ENCODE peak calls at places on chromosomes 1 and 21, in eight cellular contexts. R, Z, Y, V, C, X, U and J are unnamed samples.

GRCh38 chr1:111204211-111204883 is 3.9 kb upstream of the DENND2D start:
- DNase-seq in R (peak), Z (no peak), Y (no peak), V (no peak), C (peak), X (no peak), U (no peak), J (no peak)

GRCh38 chr21:44923481-44924084 is 2.9 kb upstream of the ITGB2 start:
- DNase-seq in R (no peak), Z (no peak), Y (no peak), V (no peak), C (no peak), X (no peak), U (no peak), J (peak)

GRCh38 chr21:37459575-37459974 is 93.0 kb downstream of the DYRK1A start:
- DNase-seq in R (no peak), Z (no peak), Y (no peak), V (no peak), C (no peak), X (no peak), U (no peak), J (no peak)

GRCh38 chr1:55612988-55613387 is 397.8 kb upstream of the USP24 start:
- DNase-seq in R (no peak), Z (no peak), Y (no peak), V (no peak), C (no peak), X (no peak), U (no peak), J (no peak)

GRCh38 chr1:56897150-56898004 is 42.8 kb downstream of the C8A start:
- DNase-seq in R (no peak), Z (no peak), Y (no peak), V (no peak), C (no peak), X (no peak), U (no peak), J (no peak)

GRCh38 chr1:164716992-164717703 is 158.2 kb downstream of the PBX1 start:
- DNase-seq in R (no peak), Z (no peak), Y (no peak), V (no peak), C (no peak), X (no peak), U (no peak), J (peak)

GRCh38 chr1:245008761-245009160 is 144.4 kb upstream of the HNRNPU start:
- DNase-seq in R (no peak), Z (no peak), Y (no peak), V (peak), C (no peak), X (no peak), U (no peak), J (no peak)

GRCh38 chr1:204726478-204726877 is 40.9 kb upstream of the LRRN2 start:
- DNase-seq in R (peak), Z (peak), Y (peak), V (no peak), C (no peak), X (peak), U (peak), J (no peak)

GRCh38 chr1:186828612-186829542 is at the start of gene PLA2G4A:
- DNase-seq in R (peak), Z (peak), Y (no peak), V (peak), C (no peak), X (peak), U (no peak), J (peak)

GRCh38 chr1:9249263-9249533 is 14.6 kb downstream of the H6PD start:
- DNase-seq in R (no peak), Z (no peak), Y (no peak), V (no peak), C (no peak), X (no peak), U (no peak), J (no peak)

GRCh38 chr1:63674865-63675815 is 81.9 kb downstream of the PGM1 start:
- DNase-seq in R (no peak), Z (no peak), Y (no peak), V (no peak), C (no peak), X (no peak), U (no peak), J (no peak)

GRCh38 chr1:165924096-165924495 is 96.7 kb downstream of the UCK2 start:
- DNase-seq in R (no peak), Z (no peak), Y (no peak), V (no peak), C (no peak), X (no peak), U (no peak), J (no peak)

GRCh38 chr1:198107041-198107440 is 49.8 kb upstream of the NEK7 start:
- DNase-seq in R (no peak), Z (no peak), Y (no peak), V (no peak), C (no peak), X (no peak), U (no peak), J (no peak)

GRCh38 chr1:183289104-183289503 is 103.0 kb downstream of the LAMC2 start:
- DNase-seq in R (no peak), Z (no peak), Y (no peak), V (no peak), C (no peak), X (no peak), U (no peak), J (no peak)

GRCh38 chr1:85815906-85816305 is 107.7 kb upstream of the ZNHIT6 start:
- DNase-seq in R (no peak), Z (no peak), Y (no peak), V (no peak), C (no peak), X (no peak), U (no peak), J (no peak)

GRCh38 chr1:193658711-193659110 is 472.3 kb upstream of the B3GALT2 start:
- DNase-seq in R (no peak), Z (no peak), Y (no peak), V (no peak), C (no peak), X (no peak), U (no peak), J (no peak)

GRCh38 chr1:109383087-109383779 is 14.5 kb downstream of the SORT1 start:
- DNase-seq in R (no peak), Z (no peak), Y (no peak), V (no peak), C (no peak), X (no peak), U (peak), J (no peak)

GRCh38 chr21:17497345-17497744 is 15.5 kb upstream of the CXADR start:
- DNase-seq in R (no peak), Z (no peak), Y (no peak), V (no peak), C (no peak), X (no peak), U (peak), J (no peak)

GRCh38 chr1:62917314-62917713 is 133.4 kb downstream of the ATG4C start:
- DNase-seq in R (no peak), Z (no peak), Y (no peak), V (no peak), C (no peak), X (no peak), U (no peak), J (no peak)

GRCh38 chr1:219088778-219089557 is 84.7 kb upstream of the LYPLAL1 start:
- DNase-seq in R (peak), Z (peak), Y (no peak), V (peak), C (peak), X (no peak), U (peak), J (peak)

GRCh38 chr1:90579212-90579802 is 137.8 kb downstream of the BARHL2 start:
- DNase-seq in R (peak), Z (peak), Y (no peak), V (peak), C (no peak), X (peak), U (peak), J (peak)

GRCh38 chr1:53619811-53620619 is 118.9 kb downstream of the GLIS1 start:
- DNase-seq in R (no peak), Z (no peak), Y (no peak), V (no peak), C (no peak), X (no peak), U (no peak), J (no peak)

GRCh38 chr1:169739980-169740379 is 6.1 kb upstream of the SELE start:
- DNase-seq in R (no peak), Z (no peak), Y (no peak), V (no peak), C (no peak), X (peak), U (no peak), J (no peak)

GRCh38 chr1:42476605-42477004 is 13.5 kb downstream of the CCDC30 start:
- DNase-seq in R (no peak), Z (no peak), Y (no peak), V (no peak), C (no peak), X (no peak), U (no peak), J (no peak)

GRCh38 chr1:232968965-232969364 is 18.6 kb downstream of the NTPCR start:
- DNase-seq in R (no peak), Z (no peak), Y (no peak), V (no peak), C (no peak), X (peak), U (no peak), J (peak)

GRCh38 chr1:101290922-101291561 is 54.2 kb downstream of the S1PR1 start:
- DNase-seq in R (no peak), Z (no peak), Y (no peak), V (no peak), C (no peak), X (no peak), U (no peak), J (no peak)

GRCh38 chr1:28812669-28813468 is 899 bp downstream of the OPRD1 start:
- DNase-seq in R (no peak), Z (no peak), Y (no peak), V (no peak), C (no peak), X (no peak), U (peak), J (no peak)

GRCh38 chr1:234602334-234603220 is 7.4 kb downstream of the IRF2BP2 start:
- DNase-seq in R (peak), Z (peak), Y (no peak), V (peak), C (no peak), X (peak), U (peak), J (peak)
- H3K4me3 ChIP-seq in R (peak), Z (peak), Y (no peak), V (peak), C (peak), X (no peak), U (peak), J (peak)

GRCh38 chr1:21927531-21928237 is 9.4 kb downstream of the HSPG2 start:
- DNase-seq in R (no peak), Z (no peak), Y (no peak), V (no peak), C (no peak), X (peak), U (peak), J (no peak)
- TF ChIP-seq MAX in R (no peak), Z (no peak), Y (no peak), V (no peak), C (no peak), X (no peak), U (no peak), J (no peak)

GRCh38 chr1:31551206-31551605 is 25.1 kb upstream of the TINAGL1 start:
- DNase-seq in R (no peak), Z (no peak), Y (no peak), V (no peak), C (no peak), X (peak), U (no peak), J (no peak)

GRCh38 chr1:31548899-31549806 is 27.2 kb upstream of the TINAGL1 start:
- DNase-seq in R (peak), Z (peak), Y (peak), V (peak), C (peak), X (peak), U (peak), J (peak)

GRCh38 chr1:31545927-31546540 is 30.3 kb upstream of the TINAGL1 start:
- DNase-seq in R (no peak), Z (no peak), Y (no peak), V (no peak), C (no peak), X (no peak), U (no peak), J (no peak)

GRCh38 chr1:31549807-31550620 is 26.3 kb upstream of the TINAGL1 start:
- DNase-seq in R (no peak), Z (no peak), Y (no peak), V (no peak), C (peak), X (peak), U (peak), J (peak)

GRCh38 chr1:31548518-31548898 is 27.8 kb upstream of the TINAGL1 start:
- DNase-seq in R (no peak), Z (no peak), Y (no peak), V (peak), C (no peak), X (no peak), U (no peak), J (no peak)
- TF ChIP-seq POLR2A in R (no peak), Z (no peak), Y (no peak), V (no peak), C (no peak), X (no peak), U (no peak), J (no peak)

GRCh38 chr1:26278303-26278702 is 1.6 kb upstream of the SH3BGRL3 start:
- DNase-seq in R (no peak), Z (no peak), Y (no peak), V (peak), C (no peak), X (no peak), U (no peak), J (no peak)

GRCh38 chr1:26277719-26278118 is 2.2 kb upstream of the SH3BGRL3 start:
- DNase-seq in R (no peak), Z (no peak), Y (no peak), V (no peak), C (no peak), X (no peak), U (no peak), J (no peak)

GRCh38 chr1:26279598-26280332 is at the start of gene SH3BGRL3:
- DNase-seq in R (peak), Z (peak), Y (peak), V (peak), C (no peak), X (peak), U (peak), J (peak)

GRCh38 chr1:26280333-26281042 is 602 bp downstream of the SH3BGRL3 start:
- DNase-seq in R (no peak), Z (peak), Y (no peak), V (peak), C (no peak), X (peak), U (no peak), J (peak)

DNA sequence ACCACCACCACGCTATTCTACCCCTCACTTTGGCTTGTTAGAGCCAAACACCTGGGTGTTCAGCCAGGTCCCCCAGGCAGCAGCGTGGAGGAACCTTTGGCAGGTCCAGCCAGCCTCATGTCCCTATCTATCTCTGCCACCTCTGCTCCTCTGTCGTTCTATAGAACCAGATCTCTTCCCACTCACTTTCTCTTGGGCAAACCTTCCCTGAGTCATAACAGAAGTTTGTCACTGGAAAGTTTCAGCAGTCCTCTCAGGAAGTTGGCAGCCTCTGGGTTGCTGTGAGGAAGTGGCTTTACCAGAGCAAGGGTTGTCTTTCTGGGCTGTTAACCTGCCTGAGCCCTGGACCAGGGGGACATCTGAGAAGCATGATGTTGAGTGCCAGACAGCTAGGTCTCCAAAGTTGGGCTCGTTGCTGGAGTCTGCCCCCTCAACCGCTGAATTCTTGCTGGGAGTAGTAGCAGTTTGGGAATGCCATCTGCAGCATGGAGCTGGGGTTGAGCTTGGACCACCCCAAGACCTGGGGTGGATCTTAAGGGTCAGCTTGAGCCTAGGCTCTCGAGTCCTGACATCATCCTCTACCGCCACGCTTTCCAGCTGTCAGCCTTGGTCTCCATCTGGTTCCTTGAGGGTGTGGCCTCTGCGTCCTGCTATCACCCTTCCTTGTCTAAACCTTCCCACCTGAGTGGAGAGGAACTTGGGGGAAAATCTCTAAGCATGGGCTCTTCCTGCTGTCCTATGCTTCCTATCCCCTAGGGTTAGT is 870 bp upstream of the SH3BGRL3 start:
- DNase-seq in R (no peak), Z (no peak), Y (no peak), V (peak), C (no peak), X (peak), U (no peak), J (peak)
- H3K4me3 ChIP-seq in R (peak), Z (peak), Y (peak), V (peak), C (peak), X (no peak), U (peak), J (peak)

GRCh38 chr1:119250299-119250698 is 109.8 kb upstream of the WARS2 start:
- DNase-seq in R (no peak), Z (no peak), Y (no peak), V (no peak), C (no peak), X (no peak), U (no peak), J (no peak)

GRCh38 chr1:119253366-119253765 is 112.9 kb upstream of the WARS2 start:
- DNase-seq in R (no peak), Z (no peak), Y (no peak), V (no peak), C (no peak), X (no peak), U (no peak), J (no peak)

GRCh38 chr1:119251751-119252150 is 111.3 kb upstream of the WARS2 start:
- DNase-seq in R (no peak), Z (no peak), Y (no peak), V (no peak), C (no peak), X (no peak), U (no peak), J (no peak)

GRCh38 chr1:119254067-119254720 is 113.7 kb upstream of the WARS2 start:
- DNase-seq in R (no peak), Z (no peak), Y (no peak), V (no peak), C (no peak), X (no peak), U (no peak), J (no peak)

DNA sequence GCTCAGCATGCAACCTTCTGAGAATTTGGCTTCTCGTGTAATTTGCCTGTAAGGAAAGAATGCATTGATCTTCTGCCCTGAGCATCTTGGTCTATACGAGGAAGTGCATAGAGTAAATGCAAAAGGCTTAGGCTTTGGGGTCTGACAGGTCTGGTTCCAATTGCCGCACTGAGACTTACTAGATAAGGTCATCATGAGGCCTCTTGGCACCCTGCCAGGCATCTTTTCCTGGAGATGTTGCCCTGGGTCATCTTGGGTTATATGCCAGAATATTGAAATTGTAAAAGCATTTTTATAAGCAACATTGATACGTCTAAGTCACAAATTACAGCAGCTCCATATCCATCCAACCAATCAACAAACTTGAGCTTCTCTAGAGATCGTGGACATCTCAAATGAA is 108.8 kb upstream of the WARS2 start:
- DNase-seq in R (no peak), Z (no peak), Y (no peak), V (peak), C (no peak), X (no peak), U (no peak), J (no peak)
- TF ChIP-seq MAX in R (no peak), Z (no peak), Y (no peak), V (no peak), C (no peak), X (no peak), U (no peak), J (no peak)

GRCh38 chr1:37947364-37947763 is 511 bp upstream of the INPP5B start:
- DNase-seq in R (no peak), Z (no peak), Y (no peak), V (no peak), C (no peak), X (no peak), U (no peak), J (peak)
- TF ChIP-seq POLR2A in R (no peak), Z (no peak), Y (no peak), V (no peak), C (no peak), X (no peak), U (no peak), J (no peak)

GRCh38 chr1:3651939-3652537 is at the start of gene TP73:
- DNase-seq in R (peak), Z (no peak), Y (peak), V (peak), C (no peak), X (no peak), U (no peak), J (peak)

GRCh38 chr1:3650248-3651010 is 526 bp upstream of the WRAP73 start:
- DNase-seq in R (no peak), Z (no peak), Y (no peak), V (no peak), C (no peak), X (no peak), U (no peak), J (no peak)

GRCh38 chr1:3652538-3653285 is 396 bp downstream of the TP73 start:
- DNase-seq in R (peak), Z (no peak), Y (peak), V (peak), C (no peak), X (no peak), U (peak), J (peak)

GRCh38 chr1:3649342-3650247 is at the start of gene WRAP73:
- DNase-seq in R (peak), Z (peak), Y (peak), V (peak), C (peak), X (peak), U (peak), J (peak)

DNA sequence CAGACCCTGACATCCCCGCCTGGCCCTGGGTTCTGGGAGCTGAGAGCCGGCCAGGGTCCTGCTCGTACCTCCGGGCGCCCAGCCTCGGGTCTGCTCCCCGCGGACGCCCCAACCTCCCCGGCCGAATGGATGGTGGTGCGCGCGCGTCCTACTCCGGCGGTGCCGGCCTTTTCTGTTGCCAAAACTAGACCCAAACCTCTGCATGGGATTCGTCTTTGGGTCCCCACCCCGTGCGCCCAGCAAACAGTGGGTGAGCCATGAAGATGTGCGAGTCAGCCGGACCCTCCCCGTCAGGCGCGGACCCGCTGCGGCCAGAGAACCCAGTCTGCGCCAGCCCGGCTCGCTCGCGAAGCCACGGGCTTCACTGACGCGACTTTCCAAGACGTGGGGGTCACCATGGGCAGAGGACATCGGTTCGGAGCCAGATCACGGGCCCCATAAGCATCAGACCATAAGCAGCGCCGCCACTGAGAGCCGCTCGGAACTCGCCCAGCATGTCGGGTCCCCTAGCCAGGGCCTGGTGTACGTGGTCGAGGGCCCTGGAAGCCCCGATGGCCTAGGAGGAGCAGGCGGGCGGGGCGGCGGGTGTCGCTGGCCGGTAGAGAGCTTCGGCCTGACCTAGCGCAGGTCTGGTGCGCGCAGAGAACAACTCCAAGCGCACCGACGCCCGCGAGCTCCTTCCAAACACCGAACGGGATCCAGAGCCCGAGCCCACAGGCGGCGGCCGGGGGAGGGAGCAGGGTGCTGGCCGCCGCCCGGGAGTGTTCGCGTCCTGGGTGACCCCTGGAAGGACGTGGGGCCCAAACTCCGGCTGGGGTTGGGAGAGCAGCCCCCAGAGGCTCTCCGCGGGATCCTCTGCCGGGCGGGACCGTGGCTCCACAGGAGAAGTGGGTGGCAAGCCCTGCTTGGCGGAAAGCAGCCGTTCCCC is 1.0 kb upstream of the TP73 start:
- DNase-seq in R (no peak), Z (no peak), Y (peak), V (peak), C (no peak), X (no peak), U (no peak), J (no peak)
- H3K4me3 ChIP-seq in R (peak), Z (peak), Y (peak), V (no peak), C (peak), X (no peak), U (peak), J (no peak)